ENCODE peak calls at places on chromosome 21, in seven cellular contexts. One of them, this sample, is unnamed.

GRCh38 chr21:29072873-29073221 is 601 bp downstream of the CCT8 start:
- DNase-seq in mesendoderm: peak; percentile 59
- DNase-seq in mesenchymal stem cell: peak; percentile 72
- DNase-seq in H9: no peak
- DNase-seq in neuronal stem cell: no peak
- DNase-seq in H1: no peak
- DNase-seq in trophoblast cell: no peak
- DNase-seq in this sample: peak; percentile 38

GRCh38 chr21:33562389-33562788 is 19.6 kb downstream of the SON start:
- DNase-seq in mesendoderm: no peak
- DNase-seq in mesenchymal stem cell: no peak
- DNase-seq in H9: no peak
- DNase-seq in neuronal stem cell: no peak
- DNase-seq in H1: no peak
- DNase-seq in trophoblast cell: no peak
- DNase-seq in this sample: no peak

GRCh38 chr21:44927587-44928461 is 7.1 kb upstream of the ITGB2 start:
- DNase-seq in mesendoderm: peak; percentile 86
- DNase-seq in mesenchymal stem cell: peak; percentile 76
- DNase-seq in H9: peak; percentile 57
- DNase-seq in neuronal stem cell: no peak
- DNase-seq in H1: no peak
- DNase-seq in trophoblast cell: peak; percentile 94
- DNase-seq in this sample: peak; percentile 56

GRCh38 chr21:17371470-17371869 is 141.4 kb upstream of the CXADR start:
- DNase-seq in mesendoderm: peak; percentile 43
- DNase-seq in mesenchymal stem cell: peak; percentile 64
- DNase-seq in H9: no peak
- DNase-seq in neuronal stem cell: no peak
- DNase-seq in H1: no peak
- DNase-seq in trophoblast cell: no peak
- DNase-seq in this sample: peak; percentile 74

GRCh38 chr21:16954787-16955186 is 558.1 kb upstream of the CXADR start:
- DNase-seq in mesendoderm: no peak
- DNase-seq in mesenchymal stem cell: no peak
- DNase-seq in H9: no peak
- DNase-seq in neuronal stem cell: no peak
- DNase-seq in H1: no peak
- DNase-seq in trophoblast cell: no peak
- DNase-seq in this sample: no peak

GRCh38 chr21:33964706-33965325 is 49.2 kb upstream of the ATP5PO start:
- DNase-seq in mesendoderm: no peak
- DNase-seq in mesenchymal stem cell: peak; percentile 63
- DNase-seq in H9: no peak
- DNase-seq in neuronal stem cell: no peak
- DNase-seq in H1: no peak
- DNase-seq in trophoblast cell: no peak
- DNase-seq in this sample: peak; percentile 60

GRCh38 chr21:36437745-36438128 is 42.2 kb downstream of the CLDN14 start:
- DNase-seq in mesendoderm: no peak
- DNase-seq in mesenchymal stem cell: no peak
- DNase-seq in H9: no peak
- DNase-seq in neuronal stem cell: no peak
- DNase-seq in H1: no peak
- DNase-seq in trophoblast cell: peak; percentile 84
- DNase-seq in this sample: peak; percentile 97

GRCh38 chr21:43596616-43597015 is 62.7 kb downstream of the HSF2BP start:
- DNase-seq in mesendoderm: no peak
- DNase-seq in mesenchymal stem cell: no peak
- DNase-seq in H9: no peak
- DNase-seq in neuronal stem cell: no peak
- DNase-seq in H1: no peak
- DNase-seq in trophoblast cell: no peak
- DNase-seq in this sample: no peak

GRCh38 chr21:38766987-38767722 is 38.6 kb upstream of the ETS2 start:
- DNase-seq in mesendoderm: no peak
- DNase-seq in mesenchymal stem cell: peak; percentile 51
- DNase-seq in H9: no peak
- DNase-seq in neuronal stem cell: no peak
- DNase-seq in H1: no peak
- DNase-seq in trophoblast cell: no peak
- DNase-seq in this sample: no peak

GRCh38 chr21:42533963-42534355 is 20.3 kb downstream of the SLC37A1 start:
- DNase-seq in mesendoderm: no peak
- DNase-seq in mesenchymal stem cell: no peak
- DNase-seq in H9: peak; percentile 9
- DNase-seq in neuronal stem cell: no peak
- DNase-seq in H1: no peak
- DNase-seq in trophoblast cell: no peak
- DNase-seq in this sample: no peak

GRCh38 chr21:42535602-42536171 is 22.0 kb downstream of the SLC37A1 start:
- DNase-seq in mesendoderm: no peak
- DNase-seq in mesenchymal stem cell: no peak
- DNase-seq in H9: no peak
- DNase-seq in neuronal stem cell: no peak
- DNase-seq in H1: no peak
- DNase-seq in trophoblast cell: no peak
- DNase-seq in this sample: no peak

GRCh38 chr21:42533306-42533962 is 19.8 kb downstream of the SLC37A1 start:
- DNase-seq in mesendoderm: no peak
- DNase-seq in mesenchymal stem cell: no peak
- DNase-seq in H9: peak; percentile 18
- DNase-seq in neuronal stem cell: no peak
- DNase-seq in H1: no peak
- DNase-seq in trophoblast cell: no peak
- DNase-seq in this sample: no peak

GRCh38 chr21:42534361-42534900 is 20.8 kb downstream of the SLC37A1 start:
- DNase-seq in mesendoderm: no peak
- DNase-seq in mesenchymal stem cell: no peak
- DNase-seq in H9: peak; percentile 23
- DNase-seq in neuronal stem cell: no peak
- DNase-seq in H1: no peak
- DNase-seq in trophoblast cell: no peak
- DNase-seq in this sample: no peak

DNA sequence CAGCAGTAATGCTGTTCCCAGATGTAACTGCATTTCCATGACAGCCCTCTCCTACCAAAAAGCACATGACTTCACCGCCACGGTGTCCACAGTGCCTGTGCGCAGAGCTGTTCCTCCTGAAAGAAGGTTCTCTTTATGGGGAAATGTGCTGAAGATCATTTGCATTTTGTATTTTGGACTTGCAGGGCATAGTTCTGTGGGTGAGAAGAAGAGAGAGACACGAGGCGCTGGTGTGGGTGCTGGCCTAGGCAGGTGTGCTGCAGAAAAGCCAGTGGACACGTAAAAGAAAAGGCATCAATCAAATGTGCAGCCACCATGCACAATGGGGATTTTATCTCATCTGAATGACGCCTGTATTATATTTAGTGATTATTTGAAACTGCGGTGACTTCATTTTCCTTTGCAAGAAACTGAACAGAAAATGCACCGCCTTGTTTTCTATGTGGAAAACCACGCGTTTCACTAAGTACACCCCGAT is 21.3 kb downstream of the SLC37A1 start:
- DNase-seq in mesendoderm: no peak
- DNase-seq in mesenchymal stem cell: no peak
- DNase-seq in H9: no peak
- DNase-seq in neuronal stem cell: no peak
- DNase-seq in H1: no peak
- DNase-seq in trophoblast cell: no peak
- DNase-seq in this sample: no peak
- H2BK5ac ChIP-seq in mesendoderm: no peak overlapping the region
- H2BK5ac ChIP-seq in mesenchymal stem cell: no peak overlapping the region
- H2BK5ac ChIP-seq in H9: no peak overlapping the region
- H2BK5ac ChIP-seq in neuronal stem cell: no peak overlapping the region
- H2BK5ac ChIP-seq in H1: no peak overlapping the region
- H2BK5ac ChIP-seq in trophoblast cell: no peak overlapping the region
- H2BK5ac ChIP-seq in this sample: no peak overlapping the region

GRCh38 chr21:24869862-24870261 is 737.4 kb downstream of the MRPL39 start:
- DNase-seq in mesendoderm: no peak
- DNase-seq in mesenchymal stem cell: no peak
- DNase-seq in H9: no peak
- DNase-seq in neuronal stem cell: no peak
- DNase-seq in H1: no peak
- DNase-seq in trophoblast cell: no peak
- DNase-seq in this sample: no peak
- H2BK5ac ChIP-seq in mesendoderm: no peak overlapping the region
- H2BK5ac ChIP-seq in mesenchymal stem cell: no peak overlapping the region
- H2BK5ac ChIP-seq in H9: no peak overlapping the region
- H2BK5ac ChIP-seq in neuronal stem cell: no peak overlapping the region
- H2BK5ac ChIP-seq in H1: no peak overlapping the region
- H2BK5ac ChIP-seq in trophoblast cell: no peak overlapping the region
- H2BK5ac ChIP-seq in this sample: no peak overlapping the region

GRCh38 chr21:41074607-41075184 is 93.3 kb upstream of the BACE2 start:
- DNase-seq in mesendoderm: no peak
- DNase-seq in mesenchymal stem cell: no peak
- DNase-seq in H9: no peak
- DNase-seq in neuronal stem cell: no peak
- DNase-seq in H1: no peak
- DNase-seq in trophoblast cell: no peak
- DNase-seq in this sample: no peak
- H2BK5ac ChIP-seq in mesendoderm: no peak overlapping the region
- H2BK5ac ChIP-seq in mesenchymal stem cell: no peak overlapping the region
- H2BK5ac ChIP-seq in H9: no peak overlapping the region
- H2BK5ac ChIP-seq in neuronal stem cell: no peak overlapping the region
- H2BK5ac ChIP-seq in H1: no peak overlapping the region
- H2BK5ac ChIP-seq in trophoblast cell: no peak overlapping the region
- H2BK5ac ChIP-seq in this sample: no peak overlapping the region

DNA sequence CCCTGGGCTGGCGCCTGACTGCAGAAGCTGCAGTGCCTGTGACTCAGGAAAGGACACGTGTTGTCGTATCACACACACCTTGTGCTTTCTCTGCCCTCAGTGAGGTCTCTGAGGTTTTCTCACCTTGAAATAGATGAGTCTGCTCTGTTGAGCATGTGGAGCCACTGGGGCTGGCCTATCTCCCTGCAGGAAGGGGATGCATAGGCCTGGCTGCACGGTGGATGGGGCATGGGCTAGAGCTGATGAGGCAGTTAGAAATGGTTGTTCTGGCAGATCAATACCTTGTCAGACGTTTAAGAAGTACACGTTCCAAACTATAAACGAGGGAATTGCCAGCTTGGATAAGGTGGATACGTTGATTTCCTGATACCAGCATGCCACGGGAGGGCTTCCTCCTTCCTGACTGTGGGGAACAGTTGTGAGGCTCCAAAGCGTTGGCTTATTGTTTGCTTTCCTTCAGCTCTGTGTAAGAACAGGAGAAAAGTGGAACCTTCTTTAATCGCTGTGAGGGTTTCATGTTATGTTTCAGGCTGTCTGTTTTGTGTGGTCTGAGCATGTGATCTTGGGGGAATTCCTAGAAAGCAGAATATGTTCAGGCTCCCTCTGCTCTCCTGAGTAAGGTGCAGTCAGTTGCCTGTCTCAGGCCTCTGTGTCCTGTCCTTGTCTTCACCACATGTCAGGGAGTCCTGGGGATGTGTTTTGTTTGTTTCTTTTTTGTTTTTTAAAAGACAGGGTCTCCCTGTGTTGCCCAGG is 44.8 kb downstream of the PCNT start:
- DNase-seq in mesendoderm: no peak
- DNase-seq in mesenchymal stem cell: no peak
- DNase-seq in H9: no peak
- DNase-seq in neuronal stem cell: no peak
- DNase-seq in H1: no peak
- DNase-seq in trophoblast cell: no peak
- DNase-seq in this sample: no peak
- H2BK5ac ChIP-seq in mesendoderm: no peak overlapping the region
- H2BK5ac ChIP-seq in mesenchymal stem cell: no peak overlapping the region
- H2BK5ac ChIP-seq in H9: no peak overlapping the region
- H2BK5ac ChIP-seq in neuronal stem cell: no peak overlapping the region
- H2BK5ac ChIP-seq in H1: no peak overlapping the region
- H2BK5ac ChIP-seq in trophoblast cell: no peak overlapping the region
- H2BK5ac ChIP-seq in this sample: no peak overlapping the region

DNA sequence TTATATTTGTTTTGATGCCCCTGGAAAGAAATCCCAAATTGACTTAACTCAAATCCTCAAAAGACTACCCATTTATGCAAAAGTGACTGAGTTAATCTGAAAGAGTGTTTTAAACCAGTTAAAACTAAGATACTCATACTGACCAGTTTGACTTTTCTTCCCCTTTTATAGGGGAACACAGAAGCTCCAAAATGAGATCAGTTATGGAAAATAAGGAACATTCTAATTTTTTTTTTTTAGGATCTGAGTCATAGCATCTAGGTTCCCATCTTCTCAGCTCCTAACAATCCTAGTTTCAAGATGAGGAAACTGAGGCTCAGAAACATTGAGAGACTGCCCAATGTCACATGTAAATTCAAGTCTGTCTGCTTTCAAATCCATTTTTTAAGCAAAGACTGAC is 231.1 kb upstream of the RUNX1 start:
- DNase-seq in mesendoderm: no peak
- DNase-seq in mesenchymal stem cell: no peak
- DNase-seq in H9: no peak
- DNase-seq in neuronal stem cell: no peak
- DNase-seq in H1: no peak
- DNase-seq in trophoblast cell: no peak
- DNase-seq in this sample: no peak
- H2BK5ac ChIP-seq in mesendoderm: no peak overlapping the region
- H2BK5ac ChIP-seq in mesenchymal stem cell: no peak overlapping the region
- H2BK5ac ChIP-seq in H9: no peak overlapping the region
- H2BK5ac ChIP-seq in neuronal stem cell: no peak overlapping the region
- H2BK5ac ChIP-seq in H1: no peak overlapping the region
- H2BK5ac ChIP-seq in trophoblast cell: no peak overlapping the region
- H2BK5ac ChIP-seq in this sample: no peak overlapping the region

DNA sequence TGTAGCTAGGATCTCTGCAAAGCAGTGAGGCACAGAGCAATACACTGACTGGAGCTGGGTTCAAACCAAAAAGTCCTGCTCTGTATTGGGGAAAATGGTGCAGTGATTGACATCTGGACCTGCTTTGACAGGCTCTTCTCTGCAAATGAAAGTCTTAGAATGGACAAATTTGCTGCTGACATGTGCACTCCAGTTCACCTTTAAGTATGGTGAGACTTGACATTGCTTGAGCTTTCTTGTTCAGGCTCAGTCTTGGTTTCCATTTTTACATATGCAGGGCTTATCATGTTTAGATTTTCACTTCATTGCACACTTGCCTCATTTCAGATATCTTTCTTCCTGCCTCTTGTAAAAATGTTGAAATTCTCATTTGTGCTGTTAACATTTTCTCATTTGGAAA is 1655.0 kb downstream of the MRPL39 start:
- DNase-seq in mesendoderm: no peak
- DNase-seq in mesenchymal stem cell: no peak
- DNase-seq in H9: no peak
- DNase-seq in neuronal stem cell: no peak
- DNase-seq in H1: no peak
- DNase-seq in trophoblast cell: no peak
- DNase-seq in this sample: no peak
- H2BK5ac ChIP-seq in mesendoderm: no peak overlapping the region
- H2BK5ac ChIP-seq in mesenchymal stem cell: no peak overlapping the region
- H2BK5ac ChIP-seq in H9: no peak overlapping the region
- H2BK5ac ChIP-seq in neuronal stem cell: no peak overlapping the region
- H2BK5ac ChIP-seq in H1: no peak overlapping the region
- H2BK5ac ChIP-seq in trophoblast cell: no peak overlapping the region
- H2BK5ac ChIP-seq in this sample: no peak overlapping the region

This sample was measured in IMR-90.